ENCODE peak calls at places on chromosomes 1 and 21, in seven cellular contexts. One of them, this sample, is unnamed. For H3K9me3, the result is how much of the 10 kb centered on the place peaks cover.

GRCh38 chr1:182615468-182616129 is 11.4 kb upstream of the RGS16 start:
- DNase-seq in aorta: peak
- DNase-seq in naive thymus-derived CD4-positive, alpha-beta T cell: no peak
- DNase-seq in CD8-positive, alpha-beta memory T cell: no peak
- DNase-seq in pancreas: no peak
- DNase-seq in upper lobe of right lung: peak
- DNase-seq in cardiac muscle cell: peak
- DNase-seq in this sample: peak

GRCh38 chr1:162444903-162445302 is 33.0 kb upstream of the SH2D1B start:
- DNase-seq in CD8-positive, alpha-beta memory T cell: no peak
- DNase-seq in aorta: no peak
- DNase-seq in pancreas: no peak
- DNase-seq in upper lobe of right lung: no peak
- DNase-seq in cardiac muscle cell: no peak
- DNase-seq in naive thymus-derived CD4-positive, alpha-beta T cell: no peak
- DNase-seq in this sample: no peak

GRCh38 chr1:41419584-41420295 is 58.5 kb downstream of the FOXO6 start:
- DNase-seq in naive thymus-derived CD4-positive, alpha-beta T cell: no peak
- DNase-seq in cardiac muscle cell: no peak
- DNase-seq in pancreas: no peak
- DNase-seq in CD8-positive, alpha-beta memory T cell: no peak
- DNase-seq in aorta: peak
- DNase-seq in upper lobe of right lung: no peak
- DNase-seq in this sample: no peak

GRCh38 chr1:109312978-109313775 is 6.4 kb upstream of the MYBPHL start:
- DNase-seq in upper lobe of right lung: no peak
- DNase-seq in naive thymus-derived CD4-positive, alpha-beta T cell: no peak
- DNase-seq in cardiac muscle cell: peak
- DNase-seq in CD8-positive, alpha-beta memory T cell: no peak
- DNase-seq in aorta: no peak
- DNase-seq in pancreas: no peak
- DNase-seq in this sample: no peak

GRCh38 chr1:232493869-232494268 is 136.1 kb downstream of the SIPA1L2 start:
- DNase-seq in cardiac muscle cell: no peak
- DNase-seq in CD8-positive, alpha-beta memory T cell: no peak
- DNase-seq in naive thymus-derived CD4-positive, alpha-beta T cell: no peak
- DNase-seq in aorta: no peak
- DNase-seq in pancreas: no peak
- DNase-seq in upper lobe of right lung: no peak
- DNase-seq in this sample: no peak

GRCh38 chr1:178411756-178412399 is 84.9 kb downstream of the CLEC20A start:
- DNase-seq in CD8-positive, alpha-beta memory T cell: no peak
- DNase-seq in naive thymus-derived CD4-positive, alpha-beta T cell: no peak
- DNase-seq in upper lobe of right lung: no peak
- DNase-seq in pancreas: no peak
- DNase-seq in aorta: no peak
- DNase-seq in cardiac muscle cell: no peak
- DNase-seq in this sample: no peak

GRCh38 chr1:157785241-157785640 is 8.3 kb upstream of the FCRL2 start:
- DNase-seq in CD8-positive, alpha-beta memory T cell: no peak
- DNase-seq in cardiac muscle cell: no peak
- DNase-seq in upper lobe of right lung: no peak
- DNase-seq in naive thymus-derived CD4-positive, alpha-beta T cell: no peak
- DNase-seq in pancreas: no peak
- DNase-seq in aorta: no peak
- DNase-seq in this sample: no peak

GRCh38 chr1:40855513-40855912 is 6.7 kb downstream of the CITED4 start:
- DNase-seq in aorta: no peak
- DNase-seq in naive thymus-derived CD4-positive, alpha-beta T cell: no peak
- DNase-seq in cardiac muscle cell: no peak
- DNase-seq in pancreas: no peak
- DNase-seq in upper lobe of right lung: no peak
- DNase-seq in CD8-positive, alpha-beta memory T cell: no peak
- DNase-seq in this sample: no peak

GRCh38 chr1:118204648-118205047 is 19.6 kb upstream of the SPAG17 start:
- DNase-seq in aorta: no peak
- DNase-seq in upper lobe of right lung: no peak
- DNase-seq in pancreas: no peak
- DNase-seq in cardiac muscle cell: no peak
- DNase-seq in naive thymus-derived CD4-positive, alpha-beta T cell: no peak
- DNase-seq in CD8-positive, alpha-beta memory T cell: no peak
- DNase-seq in this sample: no peak

GRCh38 chr1:22892789-22893188 is 79.9 kb downstream of the LACTBL1 start:
- DNase-seq in naive thymus-derived CD4-positive, alpha-beta T cell: no peak
- DNase-seq in CD8-positive, alpha-beta memory T cell: no peak
- DNase-seq in cardiac muscle cell: no peak
- DNase-seq in upper lobe of right lung: no peak
- DNase-seq in pancreas: no peak
- DNase-seq in aorta: no peak
- DNase-seq in this sample: no peak

GRCh38 chr1:153977250-153978240 is at the start of gene JTB:
- DNase-seq in upper lobe of right lung: peak
- DNase-seq in aorta: peak
- DNase-seq in CD8-positive, alpha-beta memory T cell: peak
- DNase-seq in pancreas: peak
- DNase-seq in naive thymus-derived CD4-positive, alpha-beta T cell: peak
- DNase-seq in cardiac muscle cell: peak
- DNase-seq in this sample: peak

GRCh38 chr1:32716312-32717126 is 13.9 kb upstream of the SYNC start:
- DNase-seq in pancreas: peak
- DNase-seq in upper lobe of right lung: peak
- DNase-seq in CD8-positive, alpha-beta memory T cell: no peak
- DNase-seq in naive thymus-derived CD4-positive, alpha-beta T cell: peak
- DNase-seq in cardiac muscle cell: peak
- DNase-seq in aorta: no peak
- DNase-seq in this sample: peak

GRCh38 chr1:53968125-53968513 is 22.0 kb downstream of the LRRC42 start:
- DNase-seq in upper lobe of right lung: no peak
- DNase-seq in naive thymus-derived CD4-positive, alpha-beta T cell: no peak
- DNase-seq in CD8-positive, alpha-beta memory T cell: no peak
- DNase-seq in aorta: no peak
- DNase-seq in pancreas: no peak
- DNase-seq in cardiac muscle cell: no peak
- DNase-seq in this sample: no peak

GRCh38 chr1:77424236-77424635 is 142.4 kb downstream of the AK5 start:
- DNase-seq in upper lobe of right lung: no peak
- DNase-seq in CD8-positive, alpha-beta memory T cell: no peak
- DNase-seq in naive thymus-derived CD4-positive, alpha-beta T cell: no peak
- DNase-seq in pancreas: no peak
- DNase-seq in cardiac muscle cell: peak
- DNase-seq in aorta: no peak
- DNase-seq in this sample: no peak

GRCh38 chr1:234656981-234657651 is 47.1 kb upstream of the IRF2BP2 start:
- DNase-seq in CD8-positive, alpha-beta memory T cell: no peak
- DNase-seq in cardiac muscle cell: peak
- DNase-seq in aorta: no peak
- DNase-seq in pancreas: no peak
- DNase-seq in upper lobe of right lung: no peak
- DNase-seq in naive thymus-derived CD4-positive, alpha-beta T cell: no peak
- DNase-seq in this sample: no peak

GRCh38 chr21:14900611-14901010 is 164.2 kb downstream of the NRIP1 start:
- DNase-seq in aorta: no peak
- DNase-seq in upper lobe of right lung: no peak
- DNase-seq in pancreas: no peak
- DNase-seq in cardiac muscle cell: no peak
- DNase-seq in CD8-positive, alpha-beta memory T cell: no peak
- DNase-seq in naive thymus-derived CD4-positive, alpha-beta T cell: no peak
- DNase-seq in this sample: no peak

GRCh38 chr1:44420535-44420934 is 15.5 kb downstream of the RNF220 start:
- DNase-seq in aorta: no peak
- DNase-seq in cardiac muscle cell: no peak
- DNase-seq in naive thymus-derived CD4-positive, alpha-beta T cell: no peak
- DNase-seq in CD8-positive, alpha-beta memory T cell: no peak
- DNase-seq in pancreas: no peak
- DNase-seq in upper lobe of right lung: no peak
- DNase-seq in this sample: no peak

GRCh38 chr21:16420086-16420724 is 690.4 kb downstream of the USP25 start:
- DNase-seq in CD8-positive, alpha-beta memory T cell: no peak
- DNase-seq in aorta: no peak
- DNase-seq in upper lobe of right lung: no peak
- DNase-seq in cardiac muscle cell: peak
- DNase-seq in pancreas: peak
- DNase-seq in naive thymus-derived CD4-positive, alpha-beta T cell: no peak
- DNase-seq in this sample: no peak

GRCh38 chr1:6423321-6423999 is 1.1 kb upstream of the ESPN start:
- DNase-seq in naive thymus-derived CD4-positive, alpha-beta T cell: peak
- DNase-seq in cardiac muscle cell: peak
- DNase-seq in upper lobe of right lung: peak
- DNase-seq in aorta: no peak
- DNase-seq in CD8-positive, alpha-beta memory T cell: peak
- DNase-seq in pancreas: peak
- DNase-seq in this sample: peak

GRCh38 chr1:193427524-193427923 is 241.1 kb upstream of the B3GALT2 start:
- DNase-seq in CD8-positive, alpha-beta memory T cell: no peak
- DNase-seq in pancreas: no peak
- DNase-seq in naive thymus-derived CD4-positive, alpha-beta T cell: no peak
- DNase-seq in upper lobe of right lung: no peak
- DNase-seq in aorta: no peak
- DNase-seq in cardiac muscle cell: no peak
- DNase-seq in this sample: no peak

GRCh38 chr1:112852276-112852675 is 103.7 kb downstream of the SLC16A1 start:
- DNase-seq in cardiac muscle cell: no peak
- DNase-seq in upper lobe of right lung: no peak
- DNase-seq in pancreas: no peak
- DNase-seq in aorta: no peak
- DNase-seq in CD8-positive, alpha-beta memory T cell: no peak
- DNase-seq in naive thymus-derived CD4-positive, alpha-beta T cell: no peak
- DNase-seq in this sample: no peak

GRCh38 chr1:219713981-219714381 is 101.1 kb upstream of the ZC3H11B start:
- DNase-seq in CD8-positive, alpha-beta memory T cell: no peak
- DNase-seq in pancreas: no peak
- DNase-seq in aorta: no peak
- DNase-seq in upper lobe of right lung: no peak
- DNase-seq in naive thymus-derived CD4-positive, alpha-beta T cell: no peak
- DNase-seq in cardiac muscle cell: peak
- DNase-seq in this sample: no peak

GRCh38 chr1:54834007-54834541 is 33.0 kb upstream of the TTC22 start:
- DNase-seq in aorta: no peak
- DNase-seq in cardiac muscle cell: no peak
- DNase-seq in pancreas: no peak
- DNase-seq in upper lobe of right lung: no peak
- DNase-seq in CD8-positive, alpha-beta memory T cell: no peak
- DNase-seq in naive thymus-derived CD4-positive, alpha-beta T cell: no peak
- DNase-seq in this sample: no peak

GRCh38 chr1:152515454-152515823 is 1.2 kb downstream of the CRCT1 start:
- DNase-seq in pancreas: no peak
- DNase-seq in CD8-positive, alpha-beta memory T cell: no peak
- DNase-seq in aorta: no peak
- DNase-seq in cardiac muscle cell: peak
- DNase-seq in upper lobe of right lung: no peak
- DNase-seq in naive thymus-derived CD4-positive, alpha-beta T cell: no peak
- DNase-seq in this sample: no peak

GRCh38 chr1:152513081-152513480 is 1.2 kb upstream of the CRCT1 start:
- DNase-seq in upper lobe of right lung: no peak
- DNase-seq in aorta: no peak
- DNase-seq in CD8-positive, alpha-beta memory T cell: no peak
- DNase-seq in cardiac muscle cell: no peak
- DNase-seq in naive thymus-derived CD4-positive, alpha-beta T cell: no peak
- DNase-seq in pancreas: no peak
- DNase-seq in this sample: no peak

GRCh38 chr1:152517237-152517811 is 3.0 kb downstream of the CRCT1 start:
- DNase-seq in naive thymus-derived CD4-positive, alpha-beta T cell: no peak
- DNase-seq in pancreas: no peak
- DNase-seq in upper lobe of right lung: no peak
- DNase-seq in aorta: no peak
- DNase-seq in cardiac muscle cell: no peak
- DNase-seq in CD8-positive, alpha-beta memory T cell: no peak
- DNase-seq in this sample: no peak

GRCh38 chr1:152514715-152515453 is 602 bp downstream of the CRCT1 start:
- DNase-seq in CD8-positive, alpha-beta memory T cell: no peak
- DNase-seq in upper lobe of right lung: no peak
- DNase-seq in naive thymus-derived CD4-positive, alpha-beta T cell: no peak
- DNase-seq in pancreas: no peak
- DNase-seq in cardiac muscle cell: no peak
- DNase-seq in aorta: no peak
- DNase-seq in this sample: no peak

DNA sequence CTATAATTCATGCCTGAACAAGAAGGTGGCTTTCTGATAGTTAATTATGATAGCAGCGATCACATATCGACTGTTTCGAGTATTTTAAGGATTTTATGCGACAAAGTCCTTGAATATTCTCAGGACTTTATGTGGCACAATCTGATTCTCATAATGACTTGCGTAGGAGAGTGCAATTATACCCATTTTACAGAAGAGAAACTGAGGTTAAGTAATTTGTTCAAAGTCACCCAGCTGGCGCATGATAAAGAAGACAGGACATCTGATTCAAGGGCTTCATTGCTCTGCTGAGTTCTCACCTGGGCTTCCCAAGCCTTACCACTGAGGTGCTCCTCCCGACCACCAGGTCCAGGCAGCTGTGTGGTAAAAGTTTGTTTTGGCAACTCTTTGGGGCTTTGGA is 1.8 kb downstream of the CRCT1 start:
- DNase-seq in CD8-positive, alpha-beta memory T cell: no peak
- DNase-seq in upper lobe of right lung: no peak
- DNase-seq in naive thymus-derived CD4-positive, alpha-beta T cell: no peak
- DNase-seq in pancreas: no peak
- DNase-seq in cardiac muscle cell: no peak
- DNase-seq in aorta: no peak
- DNase-seq in this sample: no peak
- H3K9me3 ChIP-seq in CD8-positive, alpha-beta memory T cell: under half
- H3K9me3 ChIP-seq in upper lobe of right lung: under half
- H3K9me3 ChIP-seq in naive thymus-derived CD4-positive, alpha-beta T cell: under half
- H3K9me3 ChIP-seq in pancreas: under half
- H3K9me3 ChIP-seq in cardiac muscle cell: under half
- H3K9me3 ChIP-seq in aorta: under half
- H3K9me3 ChIP-seq in this sample: under half

DNA sequence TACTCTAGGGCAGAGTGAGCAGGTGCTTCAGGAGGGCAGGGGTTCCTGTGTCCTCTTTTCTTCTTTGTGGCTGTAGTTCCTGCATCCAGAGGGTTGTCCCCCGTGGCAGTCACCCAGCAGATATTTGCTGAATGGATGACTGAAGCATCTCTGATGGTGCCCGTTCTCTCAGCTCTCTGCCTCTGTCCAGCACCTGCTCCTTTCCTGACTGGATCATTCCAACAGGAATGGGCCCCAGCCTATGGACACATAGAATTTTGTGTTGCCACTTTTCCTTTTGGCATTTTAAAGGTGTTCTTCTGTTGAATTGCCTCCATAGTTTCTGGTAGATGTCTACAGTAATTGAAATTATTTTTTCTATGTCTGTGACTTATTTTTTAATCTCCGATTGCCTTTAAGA is 372.5 kb upstream of the C1orf174 start:
- DNase-seq in cardiac muscle cell: no peak
- DNase-seq in upper lobe of right lung: no peak
- DNase-seq in CD8-positive, alpha-beta memory T cell: no peak
- DNase-seq in aorta: no peak
- DNase-seq in naive thymus-derived CD4-positive, alpha-beta T cell: no peak
- DNase-seq in pancreas: no peak
- DNase-seq in this sample: no peak
- H3K9me3 ChIP-seq in cardiac muscle cell: under half
- H3K9me3 ChIP-seq in upper lobe of right lung: under half
- H3K9me3 ChIP-seq in CD8-positive, alpha-beta memory T cell: under half
- H3K9me3 ChIP-seq in aorta: under half
- H3K9me3 ChIP-seq in naive thymus-derived CD4-positive, alpha-beta T cell: under half
- H3K9me3 ChIP-seq in pancreas: under half
- H3K9me3 ChIP-seq in this sample: under half

GRCh38 chr1:26787706-26788514 is at the start of gene PIGV:
- DNase-seq in aorta: peak
- DNase-seq in upper lobe of right lung: peak
- DNase-seq in naive thymus-derived CD4-positive, alpha-beta T cell: peak
- DNase-seq in CD8-positive, alpha-beta memory T cell: peak
- DNase-seq in cardiac muscle cell: peak
- DNase-seq in pancreas: peak
- DNase-seq in this sample: peak
- H3K9me3 ChIP-seq in aorta: under half
- H3K9me3 ChIP-seq in upper lobe of right lung: under half
- H3K9me3 ChIP-seq in naive thymus-derived CD4-positive, alpha-beta T cell: under half
- H3K9me3 ChIP-seq in CD8-positive, alpha-beta memory T cell: under half
- H3K9me3 ChIP-seq in cardiac muscle cell: under half
- H3K9me3 ChIP-seq in pancreas: under half
- H3K9me3 ChIP-seq in this sample: under half

GRCh38 chr21:46109251-46110221 is 11.6 kb downstream of the COL6A2 start:
- DNase-seq in naive thymus-derived CD4-positive, alpha-beta T cell: no peak
- DNase-seq in aorta: peak
- DNase-seq in upper lobe of right lung: peak
- DNase-seq in pancreas: no peak
- DNase-seq in cardiac muscle cell: no peak
- DNase-seq in CD8-positive, alpha-beta memory T cell: no peak
- DNase-seq in this sample: no peak
- H3K9me3 ChIP-seq in naive thymus-derived CD4-positive, alpha-beta T cell: under half
- H3K9me3 ChIP-seq in aorta: under half
- H3K9me3 ChIP-seq in upper lobe of right lung: under half
- H3K9me3 ChIP-seq in pancreas: under half
- H3K9me3 ChIP-seq in cardiac muscle cell: under half
- H3K9me3 ChIP-seq in CD8-positive, alpha-beta memory T cell: under half
- H3K9me3 ChIP-seq in this sample: under half

This sample was measured in T-helper 17 cell.